ENCODE peak calls at places on chromosomes 13 and 19, in six cellular contexts. H, L, M, F, I and E are unnamed samples.

GRCh38 chr13:113836917-113837553 is 26.8 kb downstream of the GAS6 start:
- DNase-seq in H (peak; percentile 73), L (peak; percentile 91), M (no peak), F (peak; percentile 75), I (no peak), E (no peak)

GRCh38 chr19:55165952-55166529 is 372 bp downstream of the DNAAF3 start:
- DNase-seq in H (no peak), L (peak; percentile 51), M (peak; percentile 91), F (no peak), I (no peak), E (no peak)

GRCh38 chr19:18294467-18294864 is 13.0 kb upstream of the JUND start:
- DNase-seq in H (no peak), L (peak; percentile 34), M (no peak), F (no peak), I (no peak), E (peak; percentile 50)

GRCh38 chr19:17797397-17798201 is 2.7 kb downstream of the B3GNT3 start:
- DNase-seq in H (peak; percentile 80), L (no peak), M (no peak), F (no peak), I (no peak), E (no peak)

GRCh38 chr19:17755977-17756670 is 4.8 kb downstream of the FCHO1 start:
- DNase-seq in H (no peak), L (peak; percentile 69), M (peak; percentile 89), F (no peak), I (peak; percentile 68), E (peak; percentile 95)

GRCh38 chr13:91072511-91072910 is 275.0 kb upstream of the MIR17HG start:
- DNase-seq in H (no peak), L (no peak), M (no peak), F (no peak), I (no peak), E (no peak)

GRCh38 chr13:21735621-21736401 is 64.9 kb downstream of the FGF9 start:
- DNase-seq in H (no peak), L (no peak), M (no peak), F (no peak), I (no peak), E (no peak)

GRCh38 chr13:28110414-28110813 is 10.0 kb upstream of the FLT3 start:
- DNase-seq in H (no peak), L (no peak), M (no peak), F (no peak), I (no peak), E (no peak)

GRCh38 chr13:112908342-112908741 is 60.7 kb upstream of the MCF2L start:
- DNase-seq in H (no peak), L (no peak), M (no peak), F (no peak), I (no peak), E (no peak)

GRCh38 chr19:14479985-14480694 is 5.0 kb upstream of the PTGER1 start:
- DNase-seq in H (no peak), L (peak; percentile 22), M (peak; percentile 99), F (no peak), I (no peak), E (no peak)

GRCh38 chr19:1393841-1394240 is 7.5 kb downstream of the GAMT start:
- DNase-seq in H (no peak), L (no peak), M (no peak), F (no peak), I (no peak), E (no peak)

GRCh38 chr19:30353394-30353793 is 18.8 kb upstream of the ZNF536 start:
- DNase-seq in H (no peak), L (no peak), M (no peak), F (no peak), I (no peak), E (no peak)

GRCh38 chr13:31675521-31675953 is 63.8 kb upstream of the RXFP2 start:
- DNase-seq in H (no peak), L (peak; percentile 15), M (no peak), F (no peak), I (no peak), E (no peak)

GRCh38 chr13:113939905-113940339 is 34.0 kb downstream of the C13orf46 start:
- DNase-seq in H (no peak), L (no peak), M (no peak), F (no peak), I (no peak), E (no peak)

GRCh38 chr19:49106648-49107135 is 7.5 kb upstream of the LIN7B start:
- DNase-seq in H (peak; percentile 71), L (peak; percentile 36), M (peak; percentile 87), F (peak; percentile 52), I (no peak), E (peak; percentile 21)

GRCh38 chr19:5624154-5624663 is 1.3 kb downstream of the SAFB start:
- DNase-seq in H (no peak), L (peak; percentile 43), M (peak; percentile 45), F (peak; percentile 29), I (no peak), E (no peak)

GRCh38 chr19:35666251-35666913 is at the start of gene UPK1A:
- DNase-seq in H (no peak), L (no peak), M (no peak), F (no peak), I (no peak), E (no peak)

GRCh38 chr13:28569886-28570285 is 75.0 kb upstream of the FLT1 start:
- DNase-seq in H (no peak), L (no peak), M (no peak), F (no peak), I (no peak), E (no peak)

GRCh38 chr13:44870456-44870929 is 118.8 kb downstream of the NUFIP1 start:
- DNase-seq in H (no peak), L (no peak), M (no peak), F (peak; percentile 28), I (no peak), E (no peak)

GRCh38 chr13:21022056-21022693 is 39.2 kb downstream of the LATS2 start:
- DNase-seq in H (no peak), L (no peak), M (no peak), F (no peak), I (no peak), E (no peak)

GRCh38 chr19:19594371-19594770 is 24.1 kb downstream of the PBX4 start:
- DNase-seq in H (no peak), L (no peak), M (no peak), F (no peak), I (no peak), E (no peak)

GRCh38 chr13:43831088-43831487 is 44.3 kb upstream of the ENOX1 start:
- DNase-seq in H (no peak), L (peak; percentile 72), M (no peak), F (no peak), I (no peak), E (no peak)

GRCh38 chr19:49581007-49581508 is at the start of gene PRRG2:
- DNase-seq in H (no peak), L (no peak), M (peak; percentile 72), F (no peak), I (no peak), E (no peak)

GRCh38 chr13:21691928-21692327 is 21.1 kb downstream of the FGF9 start:
- DNase-seq in H (no peak), L (no peak), M (no peak), F (no peak), I (no peak), E (no peak)

GRCh38 chr13:76837811-76838210 is 48.4 kb downstream of the KCTD12 start:
- DNase-seq in H (no peak), L (no peak), M (no peak), F (no peak), I (no peak), E (no peak)

GRCh38 chr19:47813304-47813994 is 8.3 kb upstream of the CRX start:
- DNase-seq in H (no peak), L (peak; percentile 32), M (peak; percentile 99), F (peak; percentile 69), I (no peak), E (peak; percentile 14)

GRCh38 chr19:10230155-10230903 is 802 bp downstream of the S1PR2 start:
- DNase-seq in H (no peak), L (peak; percentile 54), M (peak; percentile 83), F (peak; percentile 41), I (no peak), E (no peak)

GRCh38 chr19:12769689-12770088 is 5.7 kb downstream of the HOOK2 start:
- DNase-seq in H (no peak), L (no peak), M (peak; percentile 84), F (no peak), I (no peak), E (no peak)

GRCh38 chr19:6011794-6012193 is 33.9 kb upstream of the RANBP3 start:
- DNase-seq in H (no peak), L (no peak), M (no peak), F (no peak), I (no peak), E (no peak)

GRCh38 chr19:5355076-5355475 is 14.5 kb upstream of the PTPRS start:
- DNase-seq in H (no peak), L (no peak), M (no peak), F (no peak), I (no peak), E (no peak)

GRCh38 chr19:6278051-6278450 is 1.7 kb downstream of the MLLT1 start:
- DNase-seq in H (no peak), L (no peak), M (no peak), F (no peak), I (no peak), E (no peak)

GRCh38 chr13:107205318-107206112 is 637.6 kb upstream of the ARGLU1 start:
- DNase-seq in H (no peak), L (peak; percentile 45), M (peak; percentile 88), F (peak; percentile 64), I (peak; percentile 48), E (peak; percentile 37)

GRCh38 chr13:107203146-107203847 is 635.4 kb upstream of the ARGLU1 start:
- DNase-seq in H (no peak), L (peak; percentile 9), M (peak; percentile 60), F (no peak), I (no peak), E (no peak)

GRCh38 chr13:107202371-107203023 is 634.6 kb upstream of the ARGLU1 start:
- DNase-seq in H (no peak), L (peak; percentile 65), M (no peak), F (no peak), I (no peak), E (no peak)

GRCh38 chr13:107200491-107200890 is 632.6 kb upstream of the ARGLU1 start:
- DNase-seq in H (no peak), L (no peak), M (no peak), F (no peak), I (no peak), E (no peak)
- H3K27ac ChIP-seq in H (no peak overlapping the region), L (no peak overlapping the region), M (no peak overlapping the region), F (no peak overlapping the region), I (no peak overlapping the region), E (no peak overlapping the region)

GRCh38 chr19:2417881-2418406 is 9.4 kb downstream of the TIMM13 start:
- DNase-seq in H (no peak), L (no peak), M (no peak), F (no peak), I (no peak), E (no peak)
- H3K27ac ChIP-seq in H (no peak overlapping the region), L (no peak overlapping the region), M (no peak overlapping the region), F (no peak overlapping the region), I (no peak overlapping the region), E (no peak overlapping the region)

DNA sequence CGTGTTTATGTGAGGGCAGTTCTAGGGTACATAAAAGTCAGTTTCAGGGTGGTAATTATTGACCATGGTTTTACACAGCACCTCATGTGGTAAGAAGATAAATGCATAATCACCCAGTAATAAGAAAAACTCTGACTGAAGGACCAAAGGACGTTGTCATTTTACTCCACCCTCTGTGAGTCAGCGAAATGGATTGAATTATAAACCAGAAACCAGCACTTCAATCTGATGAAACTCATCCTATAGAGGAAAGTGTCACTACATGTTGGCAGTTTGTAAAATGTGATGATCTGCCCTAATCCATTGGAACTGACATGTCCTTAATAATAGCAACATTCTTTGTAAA is 406.8 kb downstream of the KLF5 start:
- DNase-seq in H (peak; percentile 75), L (peak; percentile 64), M (no peak), F (no peak), I (no peak), E (no peak)
- H3K27ac ChIP-seq in H (peak overlapping the region; percentile 99), L (no peak overlapping the region), M (no peak overlapping the region), F (no peak overlapping the region), I (no peak overlapping the region), E (no peak overlapping the region)

GRCh38 chr19:8518536-8518935 is 4.6 kb upstream of the ZNF414 start:
- DNase-seq in H (no peak), L (no peak), M (no peak), F (no peak), I (no peak), E (no peak)
- H3K27ac ChIP-seq in H (no peak overlapping the region), L (no peak overlapping the region), M (no peak overlapping the region), F (no peak overlapping the region), I (no peak overlapping the region), E (no peak overlapping the region)